ENCODE peak calls at places on chromosome 10, in four cellular contexts. One of them, this sample, is unnamed.
A peak's percentile ranks its signal among the peaks of the same experiment; 100 is the strongest.

GRCh38 chr10:76432274-76433012 is 1001.0 kb downstream of the LRMDA start:
- DNase-seq in HepG2: no peak
- DNase-seq in H1: no peak
- DNase-seq in HCT116: no peak
- DNase-seq in this sample: no peak

GRCh38 chr10:27748586-27748985 is 3.0 kb upstream of the MKX start:
- DNase-seq in H1: no peak
- DNase-seq in HCT116: no peak
- DNase-seq in HepG2: no peak
- DNase-seq in this sample: no peak

GRCh38 chr10:86242761-86243160 is 123.8 kb downstream of the GRID1 start:
- DNase-seq in H1: no peak
- DNase-seq in HepG2: no peak
- DNase-seq in HCT116: no peak
- DNase-seq in this sample: no peak

GRCh38 chr10:110107887-110108286 is 99.5 kb upstream of the MXI1 start:
- DNase-seq in HepG2: no peak
- DNase-seq in H1: no peak
- DNase-seq in HCT116: no peak
- DNase-seq in this sample: no peak

GRCh38 chr10:19111501-19112267 is 63.1 kb downstream of the MALRD1 start:
- DNase-seq in H1: no peak
- DNase-seq in HCT116: no peak
- DNase-seq in HepG2: no peak
- DNase-seq in this sample: no peak

GRCh38 chr10:51800121-51800520 is 100.7 kb upstream of the CSTF2T start:
- DNase-seq in HCT116: no peak
- DNase-seq in H1: no peak
- DNase-seq in HepG2: no peak
- DNase-seq in this sample: no peak

GRCh38 chr10:77890097-77890496 is 36.5 kb downstream of the DLG5 start:
- DNase-seq in HCT116: peak; percentile 43
- DNase-seq in HepG2: no peak
- DNase-seq in H1: peak; percentile 65
- DNase-seq in this sample: no peak

GRCh38 chr10:43138757-43139241 is 554 bp downstream of the CSGALNACT2 start:
- DNase-seq in H1: no peak
- DNase-seq in HepG2: no peak
- DNase-seq in HCT116: no peak
- DNase-seq in this sample: no peak

GRCh38 chr10:10490187-10490980 is 527.3 kb upstream of the CELF2 start:
- DNase-seq in H1: no peak
- DNase-seq in HepG2: no peak
- DNase-seq in HCT116: no peak
- DNase-seq in this sample: no peak

GRCh38 chr10:63711361-63711760 is 190.2 kb downstream of the REEP3 start:
- DNase-seq in H1: no peak
- DNase-seq in HepG2: no peak
- DNase-seq in HCT116: no peak
- DNase-seq in this sample: no peak

GRCh38 chr10:119131512-119132240 is 27.8 kb downstream of the DENND10 start:
- DNase-seq in HepG2: no peak
- DNase-seq in H1: no peak
- DNase-seq in HCT116: no peak
- DNase-seq in this sample: peak; percentile 45

GRCh38 chr10:2611603-2612002 is 455.7 kb upstream of the PFKP start:
- DNase-seq in H1: no peak
- DNase-seq in HCT116: no peak
- DNase-seq in HepG2: no peak
- DNase-seq in this sample: no peak

GRCh38 chr10:68647928-68648327 is 73.1 kb upstream of the CCAR1 start:
- DNase-seq in H1: no peak
- DNase-seq in HCT116: no peak
- DNase-seq in HepG2: peak; percentile 9
- DNase-seq in this sample: no peak

GRCh38 chr10:71280216-71280615 is 38.8 kb upstream of the SLC29A3 start:
- DNase-seq in HCT116: no peak
- DNase-seq in H1: no peak
- DNase-seq in HepG2: no peak
- DNase-seq in this sample: no peak

DNA sequence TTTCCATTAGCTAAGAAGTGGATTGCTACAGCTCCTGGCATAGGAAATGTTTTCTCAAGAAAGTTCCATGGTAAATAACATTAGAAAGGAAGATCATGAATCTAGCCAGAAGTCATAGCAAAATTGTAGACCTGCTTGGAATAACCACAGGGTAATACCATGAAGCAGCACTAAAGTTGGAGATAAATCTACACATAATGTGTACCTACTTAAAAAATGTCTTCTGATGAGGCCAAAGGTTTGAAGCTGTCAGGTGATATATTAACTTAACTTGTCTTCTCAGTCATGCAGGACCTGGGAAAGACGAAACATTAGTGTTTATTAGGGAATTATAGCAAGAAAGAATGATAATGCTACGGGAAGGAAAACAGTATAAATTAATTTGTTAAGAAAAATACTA is 6.3 kb downstream of the CISD1 start:
- DNase-seq in HCT116: no peak
- DNase-seq in H1: no peak
- DNase-seq in HepG2: no peak
- DNase-seq in this sample: no peak
- TF ChIP-seq ZNF274 in HCT116: no peak
- TF ChIP-seq ZNF274 in H1: no peak
- TF ChIP-seq ZNF274 in HepG2: no peak
- TF ChIP-seq ZNF274 in this sample: no peak

GRCh38 chr10:25704622-25705021 is 229.4 kb upstream of the MYO3A start:
- DNase-seq in H1: no peak
- DNase-seq in HCT116: no peak
- DNase-seq in HepG2: no peak
- DNase-seq in this sample: no peak

GRCh38 chr10:25707976-25708671 is 225.9 kb upstream of the MYO3A start:
- DNase-seq in H1: no peak
- DNase-seq in HCT116: no peak
- DNase-seq in HepG2: no peak
- DNase-seq in this sample: no peak

GRCh38 chr10:25701651-25702050 is 232.4 kb upstream of the MYO3A start:
- DNase-seq in H1: no peak
- DNase-seq in HepG2: no peak
- DNase-seq in HCT116: no peak
- DNase-seq in this sample: no peak

GRCh38 chr10:25707541-25707940 is 226.5 kb upstream of the MYO3A start:
- DNase-seq in HepG2: no peak
- DNase-seq in HCT116: no peak
- DNase-seq in H1: no peak
- DNase-seq in this sample: no peak
- TF ChIP-seq JUND in HepG2: no peak
- TF ChIP-seq JUND in HCT116: no peak
- TF ChIP-seq JUND in H1: no peak
- TF ChIP-seq JUND in this sample: no peak

GRCh38 chr10:124414077-124414476 is 4.6 kb downstream of the OAT start:
- DNase-seq in HCT116: no peak
- DNase-seq in H1: no peak
- DNase-seq in HepG2: no peak
- DNase-seq in this sample: no peak
- TF ChIP-seq ZNF274 in HCT116: no peak
- TF ChIP-seq ZNF274 in H1: no peak
- TF ChIP-seq ZNF274 in HepG2: no peak
- TF ChIP-seq ZNF274 in this sample: no peak

GRCh38 chr10:11639346-11639745 is 27.9 kb upstream of the USP6NL start:
- DNase-seq in HepG2: no peak
- DNase-seq in H1: no peak
- DNase-seq in HCT116: no peak
- DNase-seq in this sample: no peak

GRCh38 chr10:11639861-11640764 is 28.7 kb upstream of the USP6NL start:
- DNase-seq in H1: no peak
- DNase-seq in HepG2: peak; percentile 96
- DNase-seq in HCT116: no peak
- DNase-seq in this sample: no peak

GRCh38 chr10:11636761-11637166 is 25.3 kb upstream of the USP6NL start:
- DNase-seq in H1: no peak
- DNase-seq in HepG2: no peak
- DNase-seq in HCT116: no peak
- DNase-seq in this sample: no peak

GRCh38 chr10:11642558-11642957 is 31.1 kb upstream of the USP6NL start:
- DNase-seq in HepG2: no peak
- DNase-seq in H1: no peak
- DNase-seq in HCT116: no peak
- DNase-seq in this sample: no peak

DNA sequence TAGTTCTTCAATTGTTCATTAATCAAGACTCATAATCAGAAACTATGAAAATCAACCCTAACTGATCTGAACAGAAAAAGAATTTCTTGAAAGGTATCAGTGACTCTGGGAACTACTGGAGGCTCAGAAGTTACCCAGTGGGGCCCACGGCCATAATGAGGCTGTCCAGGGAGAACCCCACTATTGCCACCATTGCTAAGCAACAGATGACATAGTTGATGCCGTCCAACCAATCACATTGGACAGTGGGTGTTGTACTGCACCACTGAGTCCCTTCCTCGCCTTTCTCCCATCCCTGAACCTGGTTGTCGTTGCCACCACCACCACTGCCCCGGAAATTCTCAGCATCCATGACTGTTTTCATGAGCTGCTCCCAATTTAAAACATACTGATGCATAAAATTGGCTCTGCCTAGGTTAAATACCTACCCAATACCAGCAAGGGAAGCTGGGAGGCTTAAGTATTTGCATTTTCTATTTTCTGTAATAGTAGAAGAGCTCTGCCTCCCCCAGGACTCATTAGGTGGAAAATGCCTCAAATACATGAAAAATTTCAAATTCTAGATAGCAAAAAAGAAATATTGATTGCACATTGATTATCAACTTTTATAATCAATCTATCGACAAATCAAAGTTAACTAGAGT is 26.7 kb upstream of the USP6NL start:
- DNase-seq in HCT116: no peak
- DNase-seq in H1: no peak
- DNase-seq in HepG2: no peak
- DNase-seq in this sample: no peak
- TF ChIP-seq JUND in HCT116: no peak
- TF ChIP-seq JUND in H1: no peak
- TF ChIP-seq JUND in HepG2: no peak
- TF ChIP-seq JUND in this sample: no peak

GRCh38 chr10:84343831-84344230 is 15.4 kb downstream of the CCSER2 start:
- DNase-seq in H1: no peak
- DNase-seq in HepG2: no peak
- DNase-seq in HCT116: no peak
- DNase-seq in this sample: no peak
- TF ChIP-seq ZNF274 in H1: no peak
- TF ChIP-seq ZNF274 in HepG2: no peak
- TF ChIP-seq ZNF274 in HCT116: no peak
- TF ChIP-seq ZNF274 in this sample: no peak

DNA sequence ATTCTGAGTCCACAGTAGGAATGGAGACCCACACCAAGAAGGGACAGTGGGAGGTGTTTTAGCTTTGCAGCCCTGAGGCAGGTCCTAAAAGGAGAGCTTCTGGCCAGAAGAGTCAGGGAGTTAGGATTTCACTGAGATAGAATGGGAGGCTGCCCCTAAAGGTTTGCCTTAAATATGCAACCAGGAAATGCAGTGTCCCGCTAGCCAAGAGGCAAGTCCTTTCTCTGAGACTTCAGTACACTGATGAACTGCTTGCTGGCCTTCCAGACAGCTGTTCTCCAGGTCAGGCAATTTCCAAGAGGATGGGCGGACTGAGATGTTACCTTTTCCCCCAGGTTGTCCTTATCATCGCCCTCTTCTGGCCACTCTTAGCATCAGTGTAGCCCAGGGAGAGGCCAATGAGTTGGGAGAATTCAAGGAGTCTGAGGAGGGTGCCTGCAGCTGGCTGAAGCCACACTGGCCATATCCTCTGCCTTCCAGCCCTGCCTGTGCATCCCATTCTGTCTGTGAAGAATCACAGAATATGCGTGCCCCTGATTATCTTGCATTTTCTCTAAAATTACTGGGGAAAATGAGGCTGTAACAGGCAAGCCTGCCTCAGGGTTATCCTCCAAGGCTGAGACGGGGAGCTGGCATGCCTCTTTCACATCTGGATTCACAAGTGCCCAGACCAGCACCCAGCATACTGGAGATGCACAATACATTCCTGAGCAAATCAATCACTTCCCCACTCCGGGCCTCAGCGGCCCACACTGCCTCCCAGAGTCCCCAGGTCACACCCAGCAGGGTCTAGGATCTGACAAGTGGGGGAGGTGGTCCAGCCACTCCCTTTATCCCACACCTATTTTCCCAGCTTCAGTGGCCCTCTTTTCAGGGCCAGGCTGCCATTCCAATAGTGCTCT is 2.4 kb downstream of the TLL2 start:
- DNase-seq in HepG2: peak; percentile 59
- DNase-seq in H1: peak; percentile 44
- DNase-seq in HCT116: peak; percentile 31
- DNase-seq in this sample: no peak
- TF ChIP-seq JUND in HepG2: no peak
- TF ChIP-seq JUND in H1: no peak
- TF ChIP-seq JUND in HCT116: no peak
- TF ChIP-seq JUND in this sample: no peak